ENCODE peak calls at places on chromosome 16, in eight cellular contexts. One of them, this sample, is unnamed.

GRCh38 chr16:31875112-31875803 is 1.7 kb downstream of the ZNF267 start:
- DNase-seq in cardiac fibroblast: peak; percentile 43
- DNase-seq in GM12865: no peak
- DNase-seq in left ventricle myocardium inferior: no peak
- DNase-seq in adrenal gland: no peak
- DNase-seq in body of pancreas: no peak
- DNase-seq in D721Med: no peak
- DNase-seq in left lung: no peak
- DNase-seq in this sample: peak; percentile 57

GRCh38 chr16:69064164-69064563 is 41.3 kb upstream of the HAS3 start:
- DNase-seq in cardiac fibroblast: no peak
- DNase-seq in adrenal gland: no peak
- DNase-seq in left ventricle myocardium inferior: no peak
- DNase-seq in GM12865: no peak
- DNase-seq in body of pancreas: no peak
- DNase-seq in left lung: no peak
- DNase-seq in D721Med: no peak
- DNase-seq in this sample: no peak

GRCh38 chr16:15785386-15786059 is 71.3 kb downstream of the MYH11 start:
- DNase-seq in left lung: no peak
- DNase-seq in cardiac fibroblast: no peak
- DNase-seq in D721Med: no peak
- DNase-seq in GM12865: no peak
- DNase-seq in adrenal gland: no peak
- DNase-seq in body of pancreas: no peak
- DNase-seq in left ventricle myocardium inferior: no peak
- DNase-seq in this sample: no peak

GRCh38 chr16:10080031-10080772 is 102.0 kb downstream of the GRIN2A start:
- DNase-seq in D721Med: no peak
- DNase-seq in left ventricle myocardium inferior: peak; percentile 50
- DNase-seq in left lung: no peak
- DNase-seq in GM12865: no peak
- DNase-seq in body of pancreas: peak; percentile 71
- DNase-seq in cardiac fibroblast: peak; percentile 25
- DNase-seq in adrenal gland: peak; percentile 62
- DNase-seq in this sample: no peak

GRCh38 chr16:70649300-70649699 is 2.9 kb downstream of the IL34 start:
- DNase-seq in D721Med: no peak
- DNase-seq in body of pancreas: no peak
- DNase-seq in GM12865: no peak
- DNase-seq in left ventricle myocardium inferior: no peak
- DNase-seq in cardiac fibroblast: no peak
- DNase-seq in left lung: no peak
- DNase-seq in adrenal gland: no peak
- DNase-seq in this sample: no peak

GRCh38 chr16:14564881-14565687 is 65.0 kb downstream of the PARN start:
- DNase-seq in left ventricle myocardium inferior: no peak
- DNase-seq in D721Med: no peak
- DNase-seq in GM12865: no peak
- DNase-seq in body of pancreas: no peak
- DNase-seq in left lung: no peak
- DNase-seq in adrenal gland: no peak
- DNase-seq in cardiac fibroblast: peak; percentile 63
- DNase-seq in this sample: no peak

GRCh38 chr16:10951016-10951415 is 6.7 kb downstream of the CLEC16A start:
- DNase-seq in D721Med: no peak
- DNase-seq in left lung: no peak
- DNase-seq in GM12865: no peak
- DNase-seq in cardiac fibroblast: no peak
- DNase-seq in body of pancreas: no peak
- DNase-seq in left ventricle myocardium inferior: no peak
- DNase-seq in adrenal gland: no peak
- DNase-seq in this sample: no peak

GRCh38 chr16:50841081-50841886 is 99.4 kb downstream of the CYLD start:
- DNase-seq in body of pancreas: peak; percentile 6
- DNase-seq in cardiac fibroblast: peak; percentile 13
- DNase-seq in left lung: no peak
- DNase-seq in D721Med: no peak
- DNase-seq in GM12865: peak; percentile 8
- DNase-seq in left ventricle myocardium inferior: no peak
- DNase-seq in adrenal gland: peak; percentile 40
- DNase-seq in this sample: no peak

GRCh38 chr16:77531741-77532140 is 96.9 kb upstream of the ADAMTS18 start:
- DNase-seq in D721Med: no peak
- DNase-seq in body of pancreas: no peak
- DNase-seq in cardiac fibroblast: no peak
- DNase-seq in GM12865: no peak
- DNase-seq in adrenal gland: no peak
- DNase-seq in left ventricle myocardium inferior: no peak
- DNase-seq in left lung: no peak
- DNase-seq in this sample: no peak

GRCh38 chr16:6643083-6643686 is 689.5 kb upstream of the RBFOX1 start:
- DNase-seq in adrenal gland: peak; percentile 80
- DNase-seq in left ventricle myocardium inferior: no peak
- DNase-seq in body of pancreas: peak; percentile 57
- DNase-seq in cardiac fibroblast: peak; percentile 63
- DNase-seq in GM12865: peak; percentile 50
- DNase-seq in left lung: no peak
- DNase-seq in D721Med: no peak
- DNase-seq in this sample: no peak

GRCh38 chr16:52997922-52998321 is 54.8 kb downstream of the CHD9NB start:
- DNase-seq in body of pancreas: no peak
- DNase-seq in left ventricle myocardium inferior: no peak
- DNase-seq in adrenal gland: peak; percentile 26
- DNase-seq in cardiac fibroblast: no peak
- DNase-seq in GM12865: no peak
- DNase-seq in left lung: no peak
- DNase-seq in D721Med: no peak
- DNase-seq in this sample: no peak

DNA sequence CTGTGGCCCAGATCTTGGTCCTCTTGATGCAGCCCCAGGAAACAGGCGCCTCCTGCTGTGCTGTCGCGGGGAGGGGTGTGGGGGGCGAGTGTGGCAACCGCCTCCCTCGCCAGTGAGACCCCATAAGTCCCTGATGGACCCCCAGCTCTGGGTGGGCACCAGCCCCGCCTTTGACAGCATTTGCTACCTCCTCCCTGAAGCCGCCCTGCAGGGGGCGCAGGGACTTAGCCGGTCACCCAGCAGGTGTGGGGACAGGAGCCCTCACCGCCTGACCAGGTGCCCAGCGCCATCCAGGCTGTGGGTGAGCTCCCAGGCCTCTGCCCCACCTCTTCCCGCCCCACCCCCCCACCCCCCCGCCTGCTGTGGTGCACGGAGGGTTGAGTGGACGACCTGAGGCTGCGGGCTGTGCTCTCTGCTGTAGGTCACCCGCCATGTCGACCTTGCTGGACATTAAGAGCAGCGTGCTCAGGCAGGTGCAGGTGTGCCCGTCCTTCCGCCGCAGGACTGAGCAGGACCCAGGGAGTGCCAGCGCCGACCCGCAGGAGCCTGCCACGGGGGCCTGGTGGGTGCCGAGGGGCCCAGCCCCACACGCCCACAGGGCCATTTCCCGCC is 4.8 kb downstream of the BAIAP3 start:
- DNase-seq in left ventricle myocardium inferior: no peak
- DNase-seq in cardiac fibroblast: no peak
- DNase-seq in D721Med: peak; percentile 67
- DNase-seq in adrenal gland: no peak
- DNase-seq in body of pancreas: peak; percentile 51
- DNase-seq in GM12865: peak; percentile 50
- DNase-seq in left lung: no peak
- DNase-seq in this sample: no peak
- TF ChIP-seq CTCF in left ventricle myocardium inferior: peak; percentile 42
- TF ChIP-seq CTCF in cardiac fibroblast: peak; percentile 34
- TF ChIP-seq CTCF in D721Med: peak; percentile 37
- TF ChIP-seq CTCF in adrenal gland: peak; percentile 23
- TF ChIP-seq CTCF in body of pancreas: peak; percentile 25
- TF ChIP-seq CTCF in GM12865: peak; percentile 55
- TF ChIP-seq CTCF in left lung: peak; percentile 30
- TF ChIP-seq CTCF in this sample: no peak

GRCh38 chr16:23181506-23181905 is 1.0 kb upstream of the SCNN1G start:
- DNase-seq in adrenal gland: no peak
- DNase-seq in body of pancreas: no peak
- DNase-seq in GM12865: no peak
- DNase-seq in left ventricle myocardium inferior: no peak
- DNase-seq in cardiac fibroblast: no peak
- DNase-seq in left lung: no peak
- DNase-seq in D721Med: no peak
- DNase-seq in this sample: no peak

GRCh38 chr16:23185661-23186060 is 3.1 kb downstream of the SCNN1G start:
- DNase-seq in cardiac fibroblast: no peak
- DNase-seq in adrenal gland: no peak
- DNase-seq in GM12865: no peak
- DNase-seq in left lung: no peak
- DNase-seq in D721Med: no peak
- DNase-seq in body of pancreas: peak; percentile 66
- DNase-seq in left ventricle myocardium inferior: no peak
- DNase-seq in this sample: no peak

GRCh38 chr16:23183486-23183862 is 929 bp downstream of the SCNN1G start:
- DNase-seq in adrenal gland: no peak
- DNase-seq in left ventricle myocardium inferior: no peak
- DNase-seq in left lung: no peak
- DNase-seq in cardiac fibroblast: no peak
- DNase-seq in D721Med: no peak
- DNase-seq in GM12865: no peak
- DNase-seq in body of pancreas: no peak
- DNase-seq in this sample: no peak

GRCh38 chr16:23182206-23182674 is 305 bp upstream of the SCNN1G start:
- DNase-seq in left lung: peak; percentile 75
- DNase-seq in body of pancreas: peak; percentile 91
- DNase-seq in cardiac fibroblast: peak; percentile 61
- DNase-seq in GM12865: peak; percentile 87
- DNase-seq in left ventricle myocardium inferior: peak; percentile 61
- DNase-seq in adrenal gland: peak; percentile 65
- DNase-seq in D721Med: peak; percentile 72
- DNase-seq in this sample: peak; percentile 71

DNA sequence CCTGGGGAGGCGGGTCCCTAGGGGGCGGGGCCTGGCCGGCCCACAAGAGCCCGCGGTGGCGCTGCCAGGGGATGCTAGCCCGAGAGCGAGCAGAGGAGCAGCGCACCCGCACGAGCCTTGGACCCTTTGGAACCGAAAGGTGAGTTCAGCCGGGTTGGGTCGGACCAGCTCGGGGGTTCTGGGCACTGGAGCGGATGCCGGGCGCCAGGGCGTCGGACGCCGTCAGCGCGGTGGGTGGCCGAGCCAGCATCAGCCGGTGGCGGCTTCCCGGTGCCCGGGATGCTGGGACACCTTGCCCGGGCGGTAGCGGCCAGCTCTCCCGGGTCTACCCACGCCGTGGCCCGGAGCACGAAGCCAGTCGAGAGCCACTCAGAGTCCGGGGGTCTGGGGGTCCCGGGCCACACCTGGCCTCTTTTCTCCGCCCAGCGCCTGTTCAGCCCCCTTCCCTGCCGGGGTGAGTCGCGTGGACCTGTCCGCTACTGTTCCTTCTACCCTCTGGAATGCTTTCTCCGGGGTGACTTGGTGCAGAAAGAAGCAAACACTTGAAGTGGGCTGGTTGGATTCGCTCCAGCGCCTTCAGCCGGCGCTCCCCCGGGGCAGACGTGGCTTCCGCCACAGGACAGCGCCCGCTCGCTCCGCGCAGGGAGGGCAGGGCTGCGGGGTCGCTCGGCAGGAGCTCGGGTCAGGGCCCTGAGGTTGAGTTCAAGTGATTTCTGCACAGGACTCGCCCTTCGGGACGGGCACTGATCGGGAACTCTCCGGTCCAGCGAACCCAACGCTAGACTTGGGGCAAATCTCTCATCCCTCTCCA is at the start of gene SCNN1G:
- DNase-seq in left lung: peak; percentile 38
- DNase-seq in left ventricle myocardium inferior: peak; percentile 16
- DNase-seq in D721Med: no peak
- DNase-seq in body of pancreas: no peak
- DNase-seq in GM12865: peak; percentile 16
- DNase-seq in cardiac fibroblast: no peak
- DNase-seq in adrenal gland: no peak
- DNase-seq in this sample: no peak
- TF ChIP-seq CTCF in left lung: peak; percentile 49
- TF ChIP-seq CTCF in left ventricle myocardium inferior: peak; percentile 61
- TF ChIP-seq CTCF in D721Med: no peak
- TF ChIP-seq CTCF in body of pancreas: no peak
- TF ChIP-seq CTCF in GM12865: no peak
- TF ChIP-seq CTCF in cardiac fibroblast: no peak
- TF ChIP-seq CTCF in adrenal gland: no peak
- TF ChIP-seq CTCF in this sample: no peak

DNA sequence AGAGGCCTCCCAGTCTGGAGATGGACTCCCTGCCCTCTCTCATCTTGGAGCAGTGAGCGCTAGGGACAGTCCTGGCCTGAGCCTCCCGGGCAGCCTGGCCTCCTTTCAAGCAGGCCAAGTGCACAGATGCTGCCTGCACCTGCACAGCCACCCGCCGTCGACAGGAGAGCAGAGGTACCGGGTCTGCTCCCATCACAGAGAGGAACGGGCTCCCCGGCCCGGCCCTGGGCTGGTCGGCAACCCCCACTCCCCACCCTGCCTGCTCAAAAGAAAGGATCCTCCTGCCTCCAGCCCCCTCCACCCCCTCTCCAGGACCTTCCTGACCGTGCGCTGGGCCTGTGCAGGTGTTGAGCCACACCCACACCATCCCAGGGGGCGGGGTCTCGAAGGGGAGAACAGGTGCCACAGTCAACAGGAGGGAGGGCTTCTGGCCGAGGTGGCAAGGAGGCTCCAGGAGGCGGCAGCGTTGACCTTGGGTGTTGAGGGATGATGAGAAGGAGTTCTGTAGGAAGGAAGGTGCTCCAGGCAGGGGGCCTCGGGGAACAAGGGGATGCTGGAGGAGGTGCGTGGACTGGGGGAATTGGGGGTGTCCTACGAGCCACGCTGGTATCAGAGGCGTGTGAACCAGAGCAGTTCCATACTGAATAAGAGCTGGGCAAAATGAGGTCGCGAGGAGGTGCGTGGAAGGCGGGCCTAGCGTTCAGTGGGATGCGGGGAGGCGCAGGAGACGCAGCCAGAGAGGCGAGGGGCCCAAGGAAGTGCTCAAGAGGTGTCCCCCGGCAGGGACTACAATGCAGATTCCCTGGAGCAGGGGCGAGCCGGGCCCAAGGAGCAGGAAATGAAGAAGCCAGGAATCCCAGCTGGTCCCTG is 967 bp upstream of the CDH15 start:
- DNase-seq in left ventricle myocardium inferior: no peak
- DNase-seq in cardiac fibroblast: no peak
- DNase-seq in body of pancreas: peak; percentile 52
- DNase-seq in D721Med: no peak
- DNase-seq in adrenal gland: no peak
- DNase-seq in GM12865: no peak
- DNase-seq in left lung: peak; percentile 75
- DNase-seq in this sample: no peak
- TF ChIP-seq CTCF in left ventricle myocardium inferior: no peak
- TF ChIP-seq CTCF in cardiac fibroblast: no peak
- TF ChIP-seq CTCF in body of pancreas: no peak
- TF ChIP-seq CTCF in D721Med: no peak
- TF ChIP-seq CTCF in adrenal gland: no peak
- TF ChIP-seq CTCF in GM12865: no peak
- TF ChIP-seq CTCF in left lung: no peak
- TF ChIP-seq CTCF in this sample: no peak

DNA sequence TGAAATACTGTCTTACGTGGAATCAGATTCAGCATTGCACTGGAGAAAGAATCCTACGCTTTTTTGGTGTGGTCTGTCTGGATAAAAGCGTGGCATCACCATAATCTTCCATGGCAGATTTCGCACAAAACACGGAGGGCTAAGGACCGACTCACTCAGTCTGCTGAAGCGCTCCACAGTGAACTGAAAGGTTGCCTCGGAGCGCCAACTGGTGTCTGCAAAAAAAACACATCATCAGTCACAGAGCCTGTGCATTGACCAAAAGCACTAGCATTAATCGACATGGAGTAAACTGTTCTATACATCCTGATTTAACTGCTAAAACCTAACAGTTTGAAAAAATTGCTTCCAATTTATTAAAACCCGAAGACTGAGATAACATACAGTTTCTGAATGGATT is 40.5 kb downstream of the USP7 start:
- DNase-seq in body of pancreas: no peak
- DNase-seq in D721Med: no peak
- DNase-seq in cardiac fibroblast: no peak
- DNase-seq in left ventricle myocardium inferior: no peak
- DNase-seq in GM12865: no peak
- DNase-seq in left lung: no peak
- DNase-seq in adrenal gland: no peak
- DNase-seq in this sample: no peak
- TF ChIP-seq CTCF in body of pancreas: no peak
- TF ChIP-seq CTCF in D721Med: no peak
- TF ChIP-seq CTCF in cardiac fibroblast: no peak
- TF ChIP-seq CTCF in left ventricle myocardium inferior: no peak
- TF ChIP-seq CTCF in GM12865: no peak
- TF ChIP-seq CTCF in left lung: no peak
- TF ChIP-seq CTCF in adrenal gland: no peak
- TF ChIP-seq CTCF in this sample: no peak

This sample was measured in activated B cell treated with CpG ODN at 0.5 μM for 24 hours.